ENCODE peak calls at places on chromosomes 1 and 21, in seven cellular contexts. One of them, this sample, is unnamed.

GRCh38 chr1:2093055-2093454 is 42.8 kb downstream of the PRKCZ start:
- DNase-seq in HT1080: no peak
- DNase-seq in glomerular endothelial cell: no peak
- DNase-seq in fibroblast of villous mesenchyme: no peak
- DNase-seq in tibial artery: no peak
- DNase-seq in lower leg skin: no peak
- DNase-seq in lung microvascular endothelial cell: no peak
- DNase-seq in this sample: no peak

GRCh38 chr1:99943238-99943794 is 26.5 kb upstream of the SLC35A3 start:
- DNase-seq in fibroblast of villous mesenchyme: peak
- DNase-seq in tibial artery: no peak
- DNase-seq in lower leg skin: no peak
- DNase-seq in HT1080: peak
- DNase-seq in glomerular endothelial cell: no peak
- DNase-seq in lung microvascular endothelial cell: no peak
- DNase-seq in this sample: peak

GRCh38 chr1:231419738-231420298 is 2.3 kb downstream of the EGLN1 start:
- DNase-seq in HT1080: peak
- DNase-seq in lower leg skin: no peak
- DNase-seq in lung microvascular endothelial cell: peak
- DNase-seq in tibial artery: no peak
- DNase-seq in glomerular endothelial cell: no peak
- DNase-seq in fibroblast of villous mesenchyme: no peak
- DNase-seq in this sample: peak

GRCh38 chr21:41565550-41565949 is 57.6 kb upstream of the TMPRSS2 start:
- DNase-seq in tibial artery: no peak
- DNase-seq in glomerular endothelial cell: no peak
- DNase-seq in lung microvascular endothelial cell: no peak
- DNase-seq in HT1080: no peak
- DNase-seq in lower leg skin: no peak
- DNase-seq in fibroblast of villous mesenchyme: no peak
- DNase-seq in this sample: no peak

GRCh38 chr1:116380499-116381316 is 7.7 kb downstream of the ATP1A1 start:
- DNase-seq in HT1080: no peak
- DNase-seq in glomerular endothelial cell: peak
- DNase-seq in fibroblast of villous mesenchyme: no peak
- DNase-seq in lung microvascular endothelial cell: peak
- DNase-seq in lower leg skin: no peak
- DNase-seq in tibial artery: no peak
- DNase-seq in this sample: no peak

GRCh38 chr1:204123376-204123775 is 28.5 kb downstream of the ETNK2 start:
- DNase-seq in fibroblast of villous mesenchyme: no peak
- DNase-seq in HT1080: no peak
- DNase-seq in lung microvascular endothelial cell: peak
- DNase-seq in lower leg skin: no peak
- DNase-seq in tibial artery: no peak
- DNase-seq in glomerular endothelial cell: no peak
- DNase-seq in this sample: no peak

GRCh38 chr1:212600980-212601379 is 7.6 kb upstream of the ATF3 start:
- DNase-seq in lower leg skin: no peak
- DNase-seq in glomerular endothelial cell: no peak
- DNase-seq in lung microvascular endothelial cell: no peak
- DNase-seq in fibroblast of villous mesenchyme: no peak
- DNase-seq in tibial artery: no peak
- DNase-seq in HT1080: no peak
- DNase-seq in this sample: peak

GRCh38 chr21:38948377-38948776 is 142.6 kb downstream of the ETS2 start:
- DNase-seq in lower leg skin: no peak
- DNase-seq in fibroblast of villous mesenchyme: no peak
- DNase-seq in HT1080: no peak
- DNase-seq in lung microvascular endothelial cell: no peak
- DNase-seq in tibial artery: no peak
- DNase-seq in glomerular endothelial cell: no peak
- DNase-seq in this sample: no peak

GRCh38 chr1:21822349-21822748 is 10.3 kb downstream of the LDLRAD2 start:
- DNase-seq in lung microvascular endothelial cell: no peak
- DNase-seq in glomerular endothelial cell: no peak
- DNase-seq in HT1080: no peak
- DNase-seq in lower leg skin: no peak
- DNase-seq in tibial artery: no peak
- DNase-seq in fibroblast of villous mesenchyme: no peak
- DNase-seq in this sample: no peak

GRCh38 chr1:158028956-158029355 is 35.5 kb downstream of the KIRREL1 start:
- DNase-seq in lung microvascular endothelial cell: no peak
- DNase-seq in glomerular endothelial cell: no peak
- DNase-seq in HT1080: no peak
- DNase-seq in lower leg skin: no peak
- DNase-seq in tibial artery: no peak
- DNase-seq in fibroblast of villous mesenchyme: no peak
- DNase-seq in this sample: no peak

GRCh38 chr1:212506666-212507065 is 73.9 kb downstream of the NENF start:
- DNase-seq in glomerular endothelial cell: no peak
- DNase-seq in tibial artery: no peak
- DNase-seq in HT1080: no peak
- DNase-seq in lung microvascular endothelial cell: no peak
- DNase-seq in lower leg skin: no peak
- DNase-seq in fibroblast of villous mesenchyme: no peak
- DNase-seq in this sample: no peak

GRCh38 chr1:55640708-55641473 is 425.7 kb upstream of the USP24 start:
- DNase-seq in HT1080: no peak
- DNase-seq in fibroblast of villous mesenchyme: peak
- DNase-seq in tibial artery: peak
- DNase-seq in lung microvascular endothelial cell: peak
- DNase-seq in glomerular endothelial cell: no peak
- DNase-seq in lower leg skin: no peak
- DNase-seq in this sample: peak

GRCh38 chr1:1124786-1125642 is 9.1 kb upstream of the C1orf159 start:
- DNase-seq in HT1080: no peak
- DNase-seq in fibroblast of villous mesenchyme: no peak
- DNase-seq in lung microvascular endothelial cell: no peak
- DNase-seq in tibial artery: no peak
- DNase-seq in glomerular endothelial cell: no peak
- DNase-seq in lower leg skin: no peak
- DNase-seq in this sample: no peak

GRCh38 chr1:19799233-19799876 is 361 bp downstream of the TMCO4 start:
- DNase-seq in lower leg skin: peak
- DNase-seq in tibial artery: peak
- DNase-seq in glomerular endothelial cell: no peak
- DNase-seq in lung microvascular endothelial cell: peak
- DNase-seq in HT1080: peak
- DNase-seq in fibroblast of villous mesenchyme: peak
- DNase-seq in this sample: peak

GRCh38 chr1:231161711-231162299 is at the start of gene TRIM67:
- DNase-seq in tibial artery: no peak
- DNase-seq in lower leg skin: no peak
- DNase-seq in lung microvascular endothelial cell: peak
- DNase-seq in fibroblast of villous mesenchyme: no peak
- DNase-seq in HT1080: no peak
- DNase-seq in glomerular endothelial cell: no peak
- DNase-seq in this sample: peak

GRCh38 chr1:68916227-68916853 is 419.5 kb upstream of the DEPDC1 start:
- DNase-seq in tibial artery: peak
- DNase-seq in fibroblast of villous mesenchyme: peak
- DNase-seq in lower leg skin: peak
- DNase-seq in HT1080: peak
- DNase-seq in lung microvascular endothelial cell: no peak
- DNase-seq in glomerular endothelial cell: no peak
- DNase-seq in this sample: peak

GRCh38 chr1:15696956-15697521 is 12.9 kb downstream of the PLEKHM2 start:
- DNase-seq in lung microvascular endothelial cell: peak
- DNase-seq in HT1080: no peak
- DNase-seq in lower leg skin: no peak
- DNase-seq in tibial artery: peak
- DNase-seq in glomerular endothelial cell: no peak
- DNase-seq in fibroblast of villous mesenchyme: no peak
- DNase-seq in this sample: no peak